ENCODE peak calls at places on chromosome 22, in seven cellular contexts. F is AG04450, J is suprapubic skin, I is Peyer's patch, M is fibroblast of lung, A is astrocyte of the cerebellum, P is fibroblast of mammary gland. R is an unnamed sample.

GRCh38 chr22:39900306-39901227 is at the start of gene GRAP2:
- DNase-seq in J (no peak), P (no peak), F (no peak), M (no peak), I (no peak), A (no peak), R (no peak)

GRCh38 chr22:30267382-30268302 is 991 bp upstream of the OSM start:
- DNase-seq in M (no peak), F (no peak), A (no peak), P (no peak), J (no peak), I (no peak), R (no peak)

GRCh38 chr22:19607198-19608113 is 83.2 kb upstream of the CLDN5 start:
- DNase-seq in I (peak; percentile 69), F (no peak), A (no peak), P (no peak), M (no peak), J (no peak), R (no peak)

GRCh38 chr22:24807284-24807950 is 1.4 kb downstream of the SGSM1 start:
- DNase-seq in M (peak; percentile 1), J (no peak), F (no peak), I (no peak), A (no peak), P (peak; percentile 30), R (no peak)

GRCh38 chr22:35409783-35410662 is 10.1 kb downstream of the MCM5 start:
- DNase-seq in I (no peak), P (no peak), M (no peak), F (no peak), A (no peak), J (no peak), R (no peak)

GRCh38 chr22:39241632-39242388 is 3.0 kb downstream of the PDGFB start:
- DNase-seq in F (no peak), P (no peak), I (no peak), A (no peak), M (no peak), J (no peak), R (no peak)

GRCh38 chr22:40628354-40629042 is 8.0 kb downstream of the MRTFA start:
- DNase-seq in I (no peak), F (no peak), J (no peak), A (peak; percentile 86), P (peak; percentile 63), M (peak; percentile 92), R (no peak)

GRCh38 chr22:40413873-40414272 is 43.5 kb downstream of the SGSM3 start:
- DNase-seq in P (no peak), M (no peak), A (no peak), I (no peak), J (no peak), F (no peak), R (no peak)

GRCh38 chr22:20015971-20016733 is 471 bp downstream of the ARVCF start:
- DNase-seq in M (no peak), F (no peak), J (no peak), P (no peak), A (no peak), I (no peak), R (no peak)

GRCh38 chr22:43148581-43148980 is 2.8 kb upstream of the TSPO start:
- DNase-seq in A (no peak), P (no peak), M (no peak), J (no peak), F (no peak), I (no peak), R (no peak)

GRCh38 chr22:31139066-31139465 is 1.2 kb downstream of the PLA2G3 start:
- DNase-seq in A (no peak), J (no peak), I (peak; percentile 6), P (no peak), F (no peak), M (no peak), R (no peak)

DNA sequence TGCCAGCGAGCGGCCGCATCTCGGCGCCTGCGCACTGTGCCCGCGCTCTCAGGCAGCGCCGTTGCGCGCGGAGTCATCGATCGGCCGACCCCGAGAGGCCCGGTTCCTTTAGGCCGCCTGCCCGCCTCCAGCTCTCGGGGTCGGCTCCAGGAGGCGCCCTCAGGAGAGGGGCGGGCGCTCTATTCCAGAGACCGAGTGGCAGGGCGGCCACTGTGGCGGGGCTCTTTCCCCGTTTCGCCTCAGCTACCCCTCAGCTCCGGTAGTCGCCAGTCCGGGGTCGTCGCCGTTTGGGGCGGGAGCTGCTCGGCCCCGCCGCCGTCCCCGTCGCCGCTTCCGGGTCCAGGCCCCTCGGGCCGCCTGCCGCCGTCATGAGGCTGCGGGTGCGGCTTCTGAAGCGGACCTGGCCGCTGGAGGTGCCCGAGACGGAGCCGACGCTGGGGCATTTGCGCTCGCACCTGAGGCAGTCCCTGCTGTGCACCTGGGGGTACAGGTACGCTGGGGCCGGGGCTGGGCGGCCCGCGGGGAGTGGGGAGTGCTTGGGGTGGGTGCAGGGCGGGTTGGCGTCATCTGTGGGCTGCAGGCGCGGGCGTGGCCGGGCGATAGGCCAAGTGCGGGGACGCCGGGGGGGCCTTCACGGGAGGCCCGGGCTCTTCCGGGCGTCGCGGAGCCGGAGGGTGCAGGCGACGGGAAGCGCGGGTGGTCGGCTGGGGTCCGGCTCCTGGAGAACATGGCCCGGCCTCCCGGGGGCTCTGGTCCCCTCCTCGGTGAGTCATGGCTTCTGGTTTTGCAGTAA is at the start of gene FBXO7:
- DNase-seq in P (peak; percentile 88), I (peak; percentile 95), A (peak; percentile 82), F (peak; percentile 79), M (peak; percentile 92), J (peak; percentile 93), R (peak; percentile 36)
- TF ChIP-seq CTCF in P (peak; percentile 24), I (peak; percentile 50), A (peak; percentile 18), F (peak; percentile 40), M (peak; percentile 24), J (peak; percentile 44), R (peak; percentile 75)

GRCh38 chr22:44705022-44705297 is 3.0 kb downstream of the PRR5 start:
- DNase-seq in M (no peak), A (no peak), P (no peak), F (no peak), J (no peak), I (no peak), R (no peak)

GRCh38 chr22:44704159-44705021 is 2.4 kb downstream of the PRR5 start:
- DNase-seq in P (no peak), M (no peak), F (no peak), J (no peak), I (no peak), A (no peak), R (no peak)

GRCh38 chr22:44701824-44702478 is at the start of gene PRR5:
- DNase-seq in A (peak; percentile 16), J (peak; percentile 89), M (peak; percentile 87), F (peak; percentile 81), P (peak; percentile 74), I (peak; percentile 91), R (peak; percentile 63)

GRCh38 chr22:44702479-44703219 is 645 bp downstream of the PRR5 start:
- DNase-seq in I (peak; percentile 66), A (no peak), F (no peak), J (no peak), M (peak; percentile 48), P (no peak), R (no peak)

GRCh38 chr22:44703269-44703870 is 1.4 kb downstream of the PRR5 start:
- DNase-seq in A (no peak), P (no peak), F (no peak), I (no peak), M (no peak), J (no peak), R (no peak)
- H3K4me3 ChIP-seq in A (peak overlapping the region; percentile 44), P (peak overlapping the region; percentile 38), F (peak overlapping the region; percentile 68), I (peak overlapping the region; percentile 89), M (no peak overlapping the region), J (peak overlapping the region; percentile 75), R (peak overlapping the region; percentile 65)

DNA sequence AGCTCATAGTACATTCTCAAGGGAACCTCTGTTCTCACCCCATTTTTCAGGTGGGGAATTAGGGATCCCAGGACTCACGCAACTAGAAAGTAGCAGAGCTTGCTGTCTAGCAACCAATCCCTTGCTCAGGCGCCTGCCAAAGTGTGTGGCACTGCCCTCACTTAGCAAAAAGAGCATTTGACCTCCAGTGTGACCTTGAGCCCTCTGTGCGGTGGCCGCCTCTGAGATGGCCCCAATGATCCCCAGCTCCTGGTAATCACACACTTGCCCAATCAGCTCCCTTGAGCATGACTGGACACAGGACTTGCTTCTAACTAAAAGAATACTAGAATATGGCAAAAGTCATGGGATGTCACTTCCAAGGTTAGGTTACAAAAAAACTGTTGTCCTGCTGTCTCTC is 2.6 kb upstream of the LGALS2 start:
- DNase-seq in P (no peak), M (no peak), A (no peak), F (no peak), J (no peak), I (no peak), R (no peak)
- TF ChIP-seq CTCF in P (no peak), M (no peak), A (no peak), F (no peak), J (no peak), I (no peak), R (no peak)

DNA sequence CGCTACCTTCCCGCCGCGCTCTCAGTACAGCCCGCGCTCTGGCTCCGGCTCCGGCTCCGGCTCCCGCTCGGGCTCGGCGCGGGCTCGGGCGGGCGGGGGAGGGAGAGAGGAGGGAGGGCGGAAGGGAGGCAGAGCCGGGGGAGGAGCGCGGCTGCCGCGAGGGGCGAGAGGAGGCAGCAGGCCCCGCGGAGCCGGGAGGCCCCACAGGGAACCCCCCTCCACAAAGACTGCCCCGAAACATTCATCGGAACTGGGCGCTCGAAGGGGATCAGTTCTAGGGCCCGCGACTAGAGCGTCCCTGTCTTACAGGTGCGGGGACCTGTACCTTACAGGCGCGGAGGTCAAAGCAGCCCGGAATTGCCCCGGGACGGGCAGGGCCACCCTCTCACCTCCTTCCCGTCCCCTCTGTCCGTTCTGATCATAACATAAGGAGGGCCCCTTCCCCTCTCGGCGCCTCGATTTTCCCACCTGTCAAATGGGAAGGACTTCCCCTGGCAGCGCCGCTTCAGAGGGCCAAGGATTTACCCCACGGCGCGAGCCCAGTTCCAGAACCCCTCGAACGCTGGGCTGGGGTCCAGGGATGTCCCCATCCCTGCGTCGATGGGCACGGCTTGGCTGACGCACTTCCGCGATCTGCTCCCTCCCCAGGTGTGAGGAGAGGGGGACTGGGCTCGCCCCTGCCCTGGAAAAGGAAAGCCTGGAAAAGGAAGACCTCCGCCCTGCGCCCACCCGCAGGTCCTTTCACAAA is at the start of gene SHISA8:
- DNase-seq in M (peak; percentile 39), P (no peak), J (no peak), A (no peak), F (no peak), I (peak; percentile 71), R (no peak)
- H3K4me3 ChIP-seq in M (no peak within 1 kb of the TSS), P (no peak within 1 kb of the TSS), J (peak within 1 kb of the TSS; percentile 53), A (no peak within 1 kb of the TSS), F (no peak within 1 kb of the TSS), I (peak within 1 kb of the TSS; percentile 54), R (no peak within 1 kb of the TSS)

GRCh38 chr22:49699928-49700498 is 127.7 kb downstream of the BRD1 start:
- DNase-seq in M (no peak), J (peak; percentile 32), F (no peak), A (no peak), I (no peak), P (no peak), R (no peak)

GRCh38 chr22:49699476-49699875 is 128.2 kb downstream of the BRD1 start:
- DNase-seq in M (no peak), J (peak; percentile 62), I (no peak), A (no peak), F (no peak), P (no peak), R (no peak)

GRCh38 chr22:49703391-49703926 is 124.2 kb downstream of the BRD1 start:
- DNase-seq in M (no peak), F (no peak), J (peak; percentile 54), P (no peak), I (no peak), A (no peak), R (no peak)

GRCh38 chr22:49702068-49702397 is 125.6 kb downstream of the BRD1 start:
- DNase-seq in A (no peak), J (peak; percentile 38), P (no peak), F (no peak), I (no peak), M (no peak), R (no peak)

GRCh38 chr22:49701380-49702067 is 126.1 kb downstream of the BRD1 start:
- DNase-seq in P (no peak), J (peak; percentile 40), M (no peak), A (no peak), F (no peak), I (no peak), R (no peak)
- TF ChIP-seq CTCF in P (peak; percentile 34), J (no peak), M (peak; percentile 12), A (peak; percentile 33), F (peak; percentile 31), I (peak; percentile 21), R (no peak)

R was measured in AG04449.